ENCODE peak calls at places on chromosome 1, in six cellular contexts. M is WTC11; H is glomerular endothelial cell; B is anterior cingulate cortex; T is PC-3; Y is activated T-helper 1 cell treated with anti-CD3 and anti-CD28 coated beads, Interleukin-12 subunit alpha, Interleukin-12 subunit beta, Interleukin-2, Interleukin-4 antibody, amounts not matched to agents 30 ng/mL and 10 ng/mL and 1 ng/mL, durations not matched to agents 14 hours and 24 hours and 36 hours. R is an unnamed sample.

GRCh38 chr1:227951624-227952373 is 4.1 kb upstream of the WNT9A start:
- DNase-seq in M (no peak), H (no peak), B (no peak), T (no peak), Y (no peak), R (no peak)

GRCh38 chr1:52662645-52663313 is 29.8 kb downstream of the SHISAL2A start:
- DNase-seq in M (peak; percentile 72), H (no peak), B (no peak), T (peak; percentile 98), Y (no peak), R (no peak)

GRCh38 chr1:223706077-223706988 is 6.0 kb upstream of the CAPN2 start:
- DNase-seq in M (no peak), H (no peak), B (no peak), T (peak; percentile 89), Y (no peak), R (peak; percentile 84)

GRCh38 chr1:233295775-233296322 is 324 bp upstream of the PCNX2 start:
- DNase-seq in M (no peak), H (no peak), B (no peak), T (no peak), Y (no peak), R (no peak)

GRCh38 chr1:228343211-228343661 is 63.4 kb downstream of the TRIM11 start:
- DNase-seq in M (no peak), H (no peak), B (no peak), T (no peak), Y (no peak), R (no peak)

GRCh38 chr1:155006601-155007101 is 4.0 kb downstream of the ZBTB7B start:
- DNase-seq in M (no peak), H (no peak), B (peak; percentile 31), T (no peak), Y (peak; percentile 42), R (no peak)

GRCh38 chr1:14466006-14466405 is 132.5 kb upstream of the KAZN start:
- DNase-seq in M (no peak), H (no peak), B (no peak), T (peak; percentile 44), Y (no peak), R (no peak)

GRCh38 chr1:205287723-205288122 is 33.8 kb downstream of the NUAK2 start:
- DNase-seq in M (no peak), H (no peak), B (no peak), T (no peak), Y (no peak), R (no peak)

GRCh38 chr1:150546294-150546937 is 2.8 kb upstream of the ADAMTSL4 start:
- DNase-seq in M (no peak), H (no peak), B (no peak), T (no peak), Y (no peak), R (no peak)

GRCh38 chr1:102529446-102529845 is 532.7 kb upstream of the OLFM3 start:
- DNase-seq in M (no peak), H (no peak), B (no peak), T (no peak), Y (no peak), R (no peak)

GRCh38 chr1:192758492-192758891 is 50.3 kb upstream of the RGS2 start:
- DNase-seq in M (no peak), H (no peak), B (no peak), T (no peak), Y (no peak), R (no peak)

GRCh38 chr1:118960026-118960561 is 28.0 kb downstream of the TBX15 start:
- DNase-seq in M (peak; percentile 43), H (no peak), B (no peak), T (peak; percentile 54), Y (no peak), R (no peak)

GRCh38 chr1:67294836-67295622 is 12.6 kb upstream of the IL12RB2 start:
- DNase-seq in M (no peak), H (no peak), B (no peak), T (no peak), Y (no peak), R (no peak)

GRCh38 chr1:45319761-45320160 is 6.9 kb upstream of the HPDL start:
- DNase-seq in M (no peak), H (no peak), B (no peak), T (no peak), Y (no peak), R (no peak)

GRCh38 chr1:86648255-86648654 is 56.1 kb upstream of the SH3GLB1 start:
- DNase-seq in M (no peak), H (peak; percentile 58), B (no peak), T (peak; percentile 73), Y (no peak), R (no peak)

GRCh38 chr1:44811714-44812151 is 3.4 kb downstream of the BTBD19 start:
- DNase-seq in M (no peak), H (no peak), B (no peak), T (no peak), Y (no peak), R (no peak)

GRCh38 chr1:42747125-42747524 is 7.1 kb upstream of the CLDN19 start:
- DNase-seq in M (peak; percentile 72), H (no peak), B (peak; percentile 20), T (peak; percentile 31), Y (no peak), R (no peak)

GRCh38 chr1:178644308-178645120 is 80.5 kb upstream of the RALGPS2 start:
- DNase-seq in M (no peak), H (peak; percentile 31), B (peak; percentile 1), T (no peak), Y (no peak), R (no peak)

GRCh38 chr1:231855966-231856365 is 229.4 kb downstream of the DISC1 start:
- DNase-seq in M (no peak), H (no peak), B (no peak), T (no peak), Y (no peak), R (no peak)

GRCh38 chr1:6586404-6586816 is 6.6 kb downstream of the ZBTB48 start:
- DNase-seq in M (no peak), H (no peak), B (no peak), T (no peak), Y (no peak), R (no peak)

GRCh38 chr1:111463029-111463683 is 10.6 kb upstream of the C1orf162 start:
- DNase-seq in M (no peak), H (no peak), B (no peak), T (peak; percentile 62), Y (no peak), R (no peak)

GRCh38 chr1:223308141-223308540 is 55.8 kb downstream of the SUSD4 start:
- DNase-seq in M (no peak), H (no peak), B (no peak), T (no peak), Y (no peak), R (no peak)

GRCh38 chr1:91816055-91816454 is 69.9 kb downstream of the TGFBR3 start:
- DNase-seq in M (no peak), H (no peak), B (no peak), T (no peak), Y (no peak), R (no peak)

GRCh38 chr1:109910963-109911798 is 532 bp downstream of the CSF1 start:
- DNase-seq in M (peak; percentile 27), H (no peak), B (no peak), T (no peak), Y (no peak), R (no peak)

GRCh38 chr1:151799179-151800022 is 5.8 kb downstream of the LINGO4 start:
- DNase-seq in M (no peak), H (no peak), B (no peak), T (no peak), Y (no peak), R (no peak)

GRCh38 chr1:91402023-91402422 is 2.6 kb downstream of the HFM1 start:
- DNase-seq in M (no peak), H (no peak), B (no peak), T (peak; percentile 55), Y (no peak), R (no peak)

GRCh38 chr1:9836632-9836960 is 12.8 kb upstream of the CLSTN1 start:
- DNase-seq in M (no peak), H (no peak), B (no peak), T (no peak), Y (no peak), R (no peak)

GRCh38 chr1:147812799-147813198 is 52.4 kb upstream of the GJA5 start:
- DNase-seq in M (no peak), H (no peak), B (no peak), T (no peak), Y (no peak), R (no peak)

GRCh38 chr1:8858112-8858668 is 20.3 kb downstream of the ENO1 start:
- DNase-seq in M (no peak), H (peak; percentile 93), B (no peak), T (peak; percentile 80), Y (no peak), R (no peak)

GRCh38 chr1:3697810-3698209 is 45.5 kb downstream of the TP73 start:
- DNase-seq in M (no peak), H (no peak), B (no peak), T (no peak), Y (no peak), R (no peak)

GRCh38 chr1:205038132-205038786 is 4.8 kb upstream of the CNTN2 start:
- DNase-seq in M (no peak), H (no peak), B (no peak), T (no peak), Y (no peak), R (no peak)

GRCh38 chr1:169387383-169387782 is 19.4 kb downstream of the BLZF1 start:
- DNase-seq in M (no peak), H (no peak), B (no peak), T (peak; percentile 38), Y (no peak), R (no peak)

GRCh38 chr1:65260851-65261473 is 48.4 kb upstream of the DNAJC6 start:
- DNase-seq in M (no peak), H (no peak), B (no peak), T (peak; percentile 81), Y (no peak), R (no peak)

R was measured in SK-N-MC.